ENCODE peak calls at places on chromosomes 7 and 10, in six cellular contexts. J is nucleus accumbens; R is stimulated activated CD8-positive, alpha-beta memory T cell treated with anti-CD3 and anti-CD28 coated beads, Interleukin-4, amount 100 ng/mL, for 24 hours; X is stimulated activated CD4-positive, alpha-beta T cell treated with anti-CD3 and anti-CD28 coated beads, Interleukin-4, amount 100 ng/mL, for 1 hour; I is foreskin keratinocyte; N is iris pigment epithelial cell. P is an unnamed sample.

GRCh38 chr7:132546366-132547145 is 29.7 kb downstream of the PLXNA4 start:
- DNase-seq in J (no peak), R (no peak), X (no peak), I (no peak), N (no peak), P (no peak)

GRCh38 chr10:120221873-120222485 is 235.0 kb upstream of the PLPP4 start:
- DNase-seq in J (no peak), R (no peak), X (no peak), I (peak), N (peak), P (no peak)

GRCh38 chr10:122050316-122050715 is 61.4 kb downstream of the TACC2 start:
- DNase-seq in J (no peak), R (no peak), X (no peak), I (no peak), N (no peak), P (no peak)

GRCh38 chr10:129136866-129137415 is 330.1 kb upstream of the MGMT start:
- DNase-seq in J (no peak), R (no peak), X (no peak), I (no peak), N (no peak), P (no peak)

GRCh38 chr7:108836246-108836645 is 266.6 kb downstream of the DNAJB9 start:
- DNase-seq in J (no peak), R (no peak), X (no peak), I (no peak), N (no peak), P (no peak)

GRCh38 chr10:129796611-129797420 is 167.3 kb downstream of the EBF3 start:
- DNase-seq in J (no peak), R (no peak), X (no peak), I (no peak), N (no peak), P (no peak)

GRCh38 chr10:46554166-46554781 is 2.2 kb downstream of the GPRIN2 start:
- DNase-seq in J (no peak), R (no peak), X (no peak), I (no peak), N (no peak), P (no peak)

GRCh38 chr10:70549962-70550845 is 52.3 kb downstream of the PRF1 start:
- DNase-seq in J (peak), R (peak), X (peak), I (no peak), N (peak), P (peak)

GRCh38 chr7:20793686-20794394 is 7.2 kb upstream of the SP8 start:
- DNase-seq in J (no peak), R (no peak), X (no peak), I (no peak), N (no peak), P (no peak)

GRCh38 chr7:27890205-27890849 is 150.4 kb downstream of the TAX1BP1 start:
- DNase-seq in J (no peak), R (no peak), X (no peak), I (no peak), N (peak), P (no peak)

GRCh38 chr10:60420991-60421894 is 31.6 kb upstream of the ANK3 start:
- DNase-seq in J (no peak), R (no peak), X (no peak), I (no peak), N (no peak), P (no peak)

GRCh38 chr7:132783824-132784223 is 207.6 kb upstream of the PLXNA4 start:
- DNase-seq in J (no peak), R (no peak), X (no peak), I (peak), N (peak), P (no peak)

GRCh38 chr7:2633538-2634264 is 1.9 kb downstream of the TTYH3 start:
- DNase-seq in J (peak), R (peak), X (peak), I (no peak), N (peak), P (peak)

GRCh38 chr7:45171946-45172345 is 14.4 kb downstream of the RAMP3 start:
- DNase-seq in J (no peak), R (no peak), X (no peak), I (no peak), N (no peak), P (no peak)

GRCh38 chr7:93249749-93250148 is 17.6 kb downstream of the VPS50 start:
- DNase-seq in J (no peak), R (no peak), X (no peak), I (no peak), N (peak), P (no peak)

GRCh38 chr7:30894866-30895408 is 16.7 kb upstream of the AQP1 start:
- DNase-seq in J (no peak), R (no peak), X (no peak), I (no peak), N (no peak), P (no peak)

GRCh38 chr7:604038-604883 is 84.6 kb upstream of the PDGFA start:
- DNase-seq in J (no peak), R (peak), X (peak), I (no peak), N (peak), P (peak)

GRCh38 chr7:141511370-141512335 is 39.6 kb upstream of the AGK start:
- DNase-seq in J (no peak), R (no peak), X (no peak), I (no peak), N (no peak), P (no peak)

GRCh38 chr7:118045629-118046028 is 138.3 kb upstream of the LSM8 start:
- DNase-seq in J (no peak), R (no peak), X (no peak), I (no peak), N (no peak), P (no peak)

GRCh38 chr10:7647062-7647664 is 19.6 kb downstream of the ITIH5 start:
- DNase-seq in J (no peak), R (no peak), X (no peak), I (no peak), N (no peak), P (no peak)

GRCh38 chr10:108601856-108602255 is 1321.5 kb downstream of the XPNPEP1 start:
- DNase-seq in J (no peak), R (no peak), X (no peak), I (peak), N (peak), P (no peak)

GRCh38 chr10:13808556-13809391 is 222.0 kb downstream of the PRPF18 start:
- DNase-seq in J (no peak), R (no peak), X (no peak), I (no peak), N (no peak), P (no peak)

GRCh38 chr7:3056713-3057388 is 13.2 kb upstream of the CARD11 start:
- DNase-seq in J (no peak), R (no peak), X (no peak), I (no peak), N (no peak), P (no peak)

GRCh38 chr10:95818663-95819062 is 62.7 kb downstream of the ENTPD1 start:
- DNase-seq in J (no peak), R (no peak), X (no peak), I (peak), N (peak), P (no peak)

GRCh38 chr10:24650669-24651391 is 72.9 kb downstream of the ARHGAP21 start:
- DNase-seq in J (no peak), R (no peak), X (no peak), I (no peak), N (no peak), P (no peak)

GRCh38 chr10:22615819-22616499 is 98.4 kb downstream of the PIP4K2A start:
- DNase-seq in J (peak), R (no peak), X (no peak), I (no peak), N (peak), P (peak)

GRCh38 chr7:154463794-154464193 is 411.6 kb downstream of the DPP6 start:
- DNase-seq in J (no peak), R (no peak), X (no peak), I (no peak), N (no peak), P (no peak)

GRCh38 chr7:36967387-36967786 is 243.1 kb upstream of the AOAH start:
- DNase-seq in J (peak), R (no peak), X (no peak), I (no peak), N (peak), P (peak)

GRCh38 chr10:124734311-124735166 is 9.6 kb downstream of the FAM53B start:
- DNase-seq in J (no peak), R (no peak), X (no peak), I (no peak), N (no peak), P (no peak)

GRCh38 chr10:63392224-63392623 is 73.6 kb downstream of the JMJD1C start:
- DNase-seq in J (no peak), R (no peak), X (no peak), I (no peak), N (no peak), P (no peak)

GRCh38 chr7:117332031-117332430 is 9.2 kb upstream of the WNT2 start:
- DNase-seq in J (no peak), R (no peak), X (no peak), I (no peak), N (no peak), P (no peak)

GRCh38 chr10:51879238-51879637 is 179.8 kb upstream of the CSTF2T start:
- DNase-seq in J (no peak), R (no peak), X (no peak), I (peak), N (peak), P (no peak)